ENCODE peak calls at places on chromosome 1, in ten cellular contexts. W is NCI-H1694 treated with DMSO at 0.1 percent for 48 hours; C is AG20443; H is GDM1; J is activated CD8-positive, alpha-beta memory T cell treated with anti-CD3 and anti-CD28 coated beads for 1 hour; Z is HEK293T; I is stimulated activated CD8-positive, alpha-beta memory T cell treated with anti-CD3 and anti-CD28 coated beads, Interleukin-12 subunit alpha, Interleukin-12 subunit beta, amount 100 ng/mL, for 4 hours; D is cardiac muscle cell; Y is NCI-H1417 treated with DMSO at 0.1 percent for 48 hours; O is posterior cingulate gyrus. E is an unnamed sample.
A peak's percentile ranks its signal among the peaks of the same experiment; 100 is the strongest.

GRCh38 chr1:58939146-58939545 is 155.3 kb upstream of the JUN start:
- DNase-seq in I (no peak), C (no peak), W (no peak), H (no peak), D (no peak), Y (no peak), J (no peak), O (no peak), Z (no peak), E (no peak)

GRCh38 chr1:179129702-179130473 is 48.0 kb downstream of the TOR3A start:
- DNase-seq in W (no peak), Y (no peak), Z (no peak), O (no peak), J (no peak), I (no peak), H (peak; percentile 3), C (no peak), D (no peak), E (peak; percentile 63)

GRCh38 chr1:25618433-25618808 is 1.8 kb downstream of the MAN1C1 start:
- DNase-seq in W (no peak), I (no peak), D (no peak), J (no peak), H (no peak), O (no peak), Z (no peak), C (no peak), Y (no peak), E (no peak)

GRCh38 chr1:26853600-26853999 is 9.3 kb upstream of the SFN start:
- DNase-seq in Y (no peak), I (no peak), D (no peak), C (no peak), O (no peak), W (no peak), H (no peak), Z (no peak), J (no peak), E (no peak)

GRCh38 chr1:2298685-2299673 is 70.9 kb downstream of the SKI start:
- DNase-seq in I (no peak), W (no peak), Y (no peak), Z (no peak), O (no peak), J (no peak), C (no peak), D (no peak), H (no peak), E (no peak)

GRCh38 chr1:235918032-235918431 is 51.3 kb upstream of the LYST start:
- DNase-seq in I (no peak), Z (no peak), D (no peak), W (peak; percentile 93), Y (no peak), H (no peak), C (no peak), J (no peak), O (no peak), E (no peak)

GRCh38 chr1:226424228-226425003 is 16.5 kb upstream of the PARP1 start:
- DNase-seq in I (no peak), O (no peak), C (peak; percentile 52), Z (peak; percentile 66), J (no peak), H (peak; percentile 5), W (peak; percentile 72), Y (peak; percentile 43), D (peak; percentile 72), E (peak; percentile 32)

GRCh38 chr1:184253921-184254320 is 132.9 kb upstream of the C1orf21 start:
- DNase-seq in J (no peak), W (no peak), Y (no peak), D (no peak), O (no peak), C (no peak), Z (no peak), I (no peak), H (no peak), E (no peak)

GRCh38 chr1:220691039-220691684 is 999 bp downstream of the C1orf115 start:
- DNase-seq in O (no peak), W (no peak), J (no peak), H (no peak), C (no peak), Z (no peak), Y (no peak), I (no peak), D (no peak), E (no peak)

GRCh38 chr1:202553560-202554038 is 156.7 kb downstream of the SYT2 start:
- DNase-seq in D (no peak), H (no peak), W (no peak), Y (no peak), O (no peak), Z (no peak), I (no peak), J (no peak), C (no peak), E (peak; percentile 74)

GRCh38 chr1:2199042-2199810 is 4.7 kb upstream of the FAAP20 start:
- DNase-seq in O (peak; percentile 59), W (peak; percentile 15), Y (no peak), I (peak; percentile 69), J (peak; percentile 33), C (peak; percentile 88), Z (peak; percentile 76), H (peak; percentile 71), D (peak; percentile 85), E (peak; percentile 94)

GRCh38 chr1:6783956-6784559 is 1.2 kb upstream of the CAMTA1 start:
- DNase-seq in W (no peak), Y (no peak), C (no peak), H (no peak), J (no peak), D (no peak), O (no peak), I (no peak), Z (no peak), E (no peak)

GRCh38 chr1:117616356-117616755 is 10.5 kb downstream of the TENT5C start:
- DNase-seq in H (no peak), D (no peak), J (no peak), I (no peak), W (no peak), Y (no peak), Z (no peak), C (no peak), O (no peak), E (no peak)

E was measured in mesenchymal stem cell.